ENCODE peak calls at places on chromosomes 13 and 19, in nine cellular contexts. One of them, this sample, is unnamed.

GRCh38 chr13:36601186-36601585 is 72.6 kb upstream of the SERTM1 start:
- DNase-seq in K562: no peak
- DNase-seq in GM12878: no peak
- DNase-seq in SK-N-SH: no peak
- DNase-seq in A549: no peak
- DNase-seq in Panc1: no peak
- DNase-seq in GM23338: no peak
- DNase-seq in HL-60: no peak
- DNase-seq in HCT116: no peak
- DNase-seq in this sample: no peak

GRCh38 chr13:59094149-59094548 is 1069.6 kb downstream of the DIAPH3 start:
- DNase-seq in HL-60: no peak
- DNase-seq in GM23338: no peak
- DNase-seq in Panc1: no peak
- DNase-seq in GM12878: no peak
- DNase-seq in A549: no peak
- DNase-seq in HCT116: no peak
- DNase-seq in SK-N-SH: no peak
- DNase-seq in K562: no peak
- DNase-seq in this sample: no peak

GRCh38 chr13:28442872-28443271 is 52.1 kb downstream of the FLT1 start:
- DNase-seq in HCT116: no peak
- DNase-seq in K562: no peak
- DNase-seq in GM12878: no peak
- DNase-seq in GM23338: no peak
- DNase-seq in SK-N-SH: no peak
- DNase-seq in A549: no peak
- DNase-seq in Panc1: no peak
- DNase-seq in HL-60: no peak
- DNase-seq in this sample: no peak

GRCh38 chr13:20231839-20232555 is at the start of gene GJB6:
- DNase-seq in SK-N-SH: peak
- DNase-seq in GM12878: no peak
- DNase-seq in K562: no peak
- DNase-seq in HL-60: no peak
- DNase-seq in HCT116: no peak
- DNase-seq in GM23338: peak
- DNase-seq in Panc1: no peak
- DNase-seq in A549: no peak
- DNase-seq in this sample: no peak

GRCh38 chr13:35475131-35475959 is 1.1 kb downstream of the MAB21L1 start:
- DNase-seq in HCT116: no peak
- DNase-seq in Panc1: no peak
- DNase-seq in K562: no peak
- DNase-seq in HL-60: no peak
- DNase-seq in GM12878: no peak
- DNase-seq in GM23338: peak
- DNase-seq in SK-N-SH: peak
- DNase-seq in A549: no peak
- DNase-seq in this sample: no peak

GRCh38 chr19:31676271-31677004 is 327.2 kb upstream of the TSHZ3 start:
- DNase-seq in GM12878: no peak
- DNase-seq in Panc1: no peak
- DNase-seq in GM23338: peak
- DNase-seq in HL-60: peak
- DNase-seq in SK-N-SH: peak
- DNase-seq in A549: peak
- DNase-seq in HCT116: no peak
- DNase-seq in K562: no peak
- DNase-seq in this sample: no peak

GRCh38 chr13:66207610-66208009 is 1022.5 kb downstream of the PCDH9 start:
- DNase-seq in K562: no peak
- DNase-seq in Panc1: no peak
- DNase-seq in HCT116: no peak
- DNase-seq in GM12878: no peak
- DNase-seq in A549: no peak
- DNase-seq in GM23338: no peak
- DNase-seq in SK-N-SH: no peak
- DNase-seq in HL-60: no peak
- DNase-seq in this sample: no peak

GRCh38 chr13:76683168-76683567 is 203.0 kb downstream of the KCTD12 start:
- DNase-seq in Panc1: no peak
- DNase-seq in GM12878: no peak
- DNase-seq in HCT116: no peak
- DNase-seq in K562: no peak
- DNase-seq in HL-60: no peak
- DNase-seq in SK-N-SH: no peak
- DNase-seq in GM23338: no peak
- DNase-seq in A549: no peak
- DNase-seq in this sample: no peak

DNA sequence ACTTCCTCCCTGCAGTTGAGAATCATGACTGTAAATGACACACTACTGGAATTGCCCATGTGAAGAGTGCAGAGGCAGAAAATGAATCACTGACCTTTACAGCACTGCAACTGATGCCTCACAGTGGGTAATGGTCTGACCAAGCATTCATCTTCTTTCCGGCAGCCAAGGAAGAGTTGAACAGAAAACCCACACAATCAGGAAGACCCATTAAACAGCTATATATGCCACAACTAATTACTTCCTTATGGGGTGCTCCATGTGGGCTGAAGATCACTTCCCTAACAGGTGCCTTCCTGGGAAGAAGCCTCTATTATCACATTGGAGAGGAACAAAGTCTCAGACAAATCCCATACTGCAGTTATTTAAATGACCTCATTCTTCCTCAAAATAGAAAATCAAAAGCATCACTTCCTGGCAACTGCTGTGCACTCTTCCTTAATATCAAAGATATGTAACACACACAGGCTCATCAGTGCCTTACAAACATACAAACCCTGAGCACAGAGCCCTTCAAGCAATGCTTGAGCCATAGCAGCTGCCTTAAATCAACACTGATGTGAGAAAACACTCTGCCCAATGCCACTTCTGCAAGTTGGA is 45.8 kb downstream of the RUBCNL start:
- DNase-seq in SK-N-SH: no peak
- DNase-seq in A549: no peak
- DNase-seq in Panc1: no peak
- DNase-seq in HCT116: no peak
- DNase-seq in GM23338: no peak
- DNase-seq in HL-60: peak
- DNase-seq in K562: no peak
- DNase-seq in GM12878: peak
- DNase-seq in this sample: no peak
- TF ChIP-seq REST in SK-N-SH: no peak
- TF ChIP-seq REST in A549: no peak
- TF ChIP-seq REST in Panc1: no peak
- TF ChIP-seq REST in HCT116: no peak
- TF ChIP-seq REST in GM23338: no peak
- TF ChIP-seq REST in HL-60: no peak
- TF ChIP-seq REST in K562: no peak
- TF ChIP-seq REST in GM12878: no peak
- TF ChIP-seq REST in this sample: no peak

DNA sequence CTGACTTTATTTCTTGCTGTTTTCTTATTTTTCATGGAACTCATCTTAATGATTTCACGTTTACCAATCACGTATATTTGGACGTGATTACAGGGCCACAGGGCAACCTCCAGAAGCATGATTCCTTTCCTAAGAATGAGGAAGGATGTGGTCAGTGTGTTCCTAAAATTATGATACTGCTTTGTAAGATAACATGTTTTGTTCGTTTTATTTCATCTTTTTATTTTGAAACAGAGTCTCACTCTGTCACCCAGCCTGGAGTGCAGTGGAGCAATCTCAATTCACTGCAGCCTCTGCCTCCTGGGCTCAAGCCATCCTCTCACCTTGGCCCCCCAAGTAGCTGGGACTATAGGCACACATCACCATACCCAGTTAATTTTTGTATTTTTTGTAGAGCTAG is 24.8 kb upstream of the LAIR1 start:
- DNase-seq in K562: no peak
- DNase-seq in HCT116: no peak
- DNase-seq in HL-60: peak
- DNase-seq in Panc1: no peak
- DNase-seq in SK-N-SH: no peak
- DNase-seq in A549: no peak
- DNase-seq in GM23338: no peak
- DNase-seq in GM12878: no peak
- DNase-seq in this sample: no peak
- TF ChIP-seq REST in K562: no peak
- TF ChIP-seq REST in HCT116: no peak
- TF ChIP-seq REST in HL-60: no peak
- TF ChIP-seq REST in Panc1: no peak
- TF ChIP-seq REST in SK-N-SH: no peak
- TF ChIP-seq REST in A549: no peak
- TF ChIP-seq REST in GM23338: no peak
- TF ChIP-seq REST in GM12878: no peak
- TF ChIP-seq REST in this sample: no peak

GRCh38 chr19:7987084-7987768 is 18.2 kb downstream of the ELAVL1 start:
- DNase-seq in GM23338: no peak
- DNase-seq in A549: no peak
- DNase-seq in HL-60: no peak
- DNase-seq in GM12878: no peak
- DNase-seq in K562: no peak
- DNase-seq in SK-N-SH: no peak
- DNase-seq in HCT116: no peak
- DNase-seq in Panc1: no peak
- DNase-seq in this sample: no peak

GRCh38 chr19:7985481-7985911 is 19.9 kb downstream of the ELAVL1 start:
- DNase-seq in SK-N-SH: no peak
- DNase-seq in K562: no peak
- DNase-seq in HCT116: no peak
- DNase-seq in GM12878: no peak
- DNase-seq in GM23338: no peak
- DNase-seq in A549: no peak
- DNase-seq in HL-60: no peak
- DNase-seq in Panc1: no peak
- DNase-seq in this sample: no peak

GRCh38 chr19:7988307-7988706 is 17.1 kb downstream of the ELAVL1 start:
- DNase-seq in HCT116: no peak
- DNase-seq in GM12878: no peak
- DNase-seq in A549: no peak
- DNase-seq in SK-N-SH: no peak
- DNase-seq in GM23338: no peak
- DNase-seq in K562: no peak
- DNase-seq in HL-60: no peak
- DNase-seq in Panc1: no peak
- DNase-seq in this sample: no peak

GRCh38 chr19:7983995-7984837 is 21.2 kb downstream of the ELAVL1 start:
- DNase-seq in HL-60: no peak
- DNase-seq in K562: no peak
- DNase-seq in GM12878: no peak
- DNase-seq in SK-N-SH: no peak
- DNase-seq in A549: no peak
- DNase-seq in HCT116: no peak
- DNase-seq in GM23338: no peak
- DNase-seq in Panc1: no peak
- DNase-seq in this sample: no peak

GRCh38 chr19:7986321-7987083 is 18.9 kb downstream of the ELAVL1 start:
- DNase-seq in GM12878: no peak
- DNase-seq in A549: peak
- DNase-seq in HCT116: no peak
- DNase-seq in GM23338: no peak
- DNase-seq in K562: no peak
- DNase-seq in SK-N-SH: no peak
- DNase-seq in HL-60: no peak
- DNase-seq in Panc1: peak
- DNase-seq in this sample: no peak
- TF ChIP-seq REST in GM12878: no peak
- TF ChIP-seq REST in A549: no peak
- TF ChIP-seq REST in HCT116: no peak
- TF ChIP-seq REST in GM23338: no peak
- TF ChIP-seq REST in K562: no peak
- TF ChIP-seq REST in SK-N-SH: no peak
- TF ChIP-seq REST in HL-60: no peak
- TF ChIP-seq REST in Panc1: no peak
- TF ChIP-seq REST in this sample: no peak

GRCh38 chr13:72886272-72887062 is 104.5 kb downstream of the PIBF1 start:
- DNase-seq in GM12878: no peak
- DNase-seq in SK-N-SH: no peak
- DNase-seq in Panc1: no peak
- DNase-seq in HCT116: no peak
- DNase-seq in HL-60: no peak
- DNase-seq in GM23338: no peak
- DNase-seq in A549: no peak
- DNase-seq in K562: no peak
- DNase-seq in this sample: no peak

GRCh38 chr13:72891423-72891822 is 109.5 kb downstream of the PIBF1 start:
- DNase-seq in SK-N-SH: no peak
- DNase-seq in HL-60: no peak
- DNase-seq in Panc1: no peak
- DNase-seq in K562: no peak
- DNase-seq in GM23338: no peak
- DNase-seq in A549: no peak
- DNase-seq in GM12878: no peak
- DNase-seq in HCT116: no peak
- DNase-seq in this sample: no peak

GRCh38 chr13:72890546-72890945 is 108.6 kb downstream of the PIBF1 start:
- DNase-seq in K562: no peak
- DNase-seq in A549: no peak
- DNase-seq in HL-60: no peak
- DNase-seq in GM12878: no peak
- DNase-seq in Panc1: no peak
- DNase-seq in GM23338: no peak
- DNase-seq in HCT116: no peak
- DNase-seq in SK-N-SH: no peak
- DNase-seq in this sample: no peak

GRCh38 chr13:72884111-72884510 is 102.2 kb downstream of the PIBF1 start:
- DNase-seq in GM23338: no peak
- DNase-seq in HCT116: no peak
- DNase-seq in K562: no peak
- DNase-seq in A549: no peak
- DNase-seq in Panc1: no peak
- DNase-seq in HL-60: no peak
- DNase-seq in SK-N-SH: no peak
- DNase-seq in GM12878: no peak
- DNase-seq in this sample: no peak

DNA sequence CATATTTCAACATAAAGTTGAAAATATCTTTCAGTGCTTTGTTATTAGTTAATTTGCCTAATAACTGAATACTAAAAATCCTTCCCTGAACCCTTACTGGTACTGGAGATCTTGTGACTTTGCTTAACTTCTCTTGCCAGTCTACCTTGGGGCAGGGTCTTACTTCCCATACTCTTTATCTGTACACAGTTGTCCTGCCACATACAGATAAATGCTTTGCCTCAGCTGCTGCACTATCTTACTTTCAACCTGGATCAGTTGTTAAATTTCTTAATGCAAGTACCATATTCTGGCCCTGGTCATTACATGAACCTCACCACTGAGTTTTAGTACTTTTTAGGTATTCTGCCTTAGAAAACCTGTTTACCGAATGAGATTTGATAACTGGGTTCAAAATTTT is 107.6 kb downstream of the PIBF1 start:
- DNase-seq in A549: no peak
- DNase-seq in HL-60: no peak
- DNase-seq in HCT116: no peak
- DNase-seq in SK-N-SH: no peak
- DNase-seq in Panc1: no peak
- DNase-seq in GM12878: no peak
- DNase-seq in K562: no peak
- DNase-seq in GM23338: no peak
- DNase-seq in this sample: no peak
- TF ChIP-seq REST in A549: no peak
- TF ChIP-seq REST in HL-60: no peak
- TF ChIP-seq REST in HCT116: no peak
- TF ChIP-seq REST in SK-N-SH: no peak
- TF ChIP-seq REST in Panc1: no peak
- TF ChIP-seq REST in GM12878: no peak
- TF ChIP-seq REST in K562: no peak
- TF ChIP-seq REST in GM23338: no peak
- TF ChIP-seq REST in this sample: no peak